ENCODE peak calls at places on chromosome 1, in eight cellular contexts. One of them, this sample, is unnamed.

GRCh38 chr1:63701187-63701586 is 72.6 kb upstream of the ROR1 start:
- DNase-seq in tibial nerve: no peak
- DNase-seq in Peyer's patch: no peak
- DNase-seq in IMR-90: no peak
- DNase-seq in stomach: peak
- DNase-seq in right lobe of liver: no peak
- DNase-seq in A549: peak
- DNase-seq in adrenal gland: no peak
- DNase-seq in this sample: no peak

GRCh38 chr1:152167835-152168534 is 9.0 kb upstream of the RPTN start:
- DNase-seq in tibial nerve: no peak
- DNase-seq in Peyer's patch: no peak
- DNase-seq in IMR-90: peak
- DNase-seq in stomach: no peak
- DNase-seq in right lobe of liver: no peak
- DNase-seq in A549: peak
- DNase-seq in adrenal gland: peak
- DNase-seq in this sample: peak

GRCh38 chr1:83931658-83932253 is 67.2 kb downstream of the TTLL7 start:
- DNase-seq in tibial nerve: peak
- DNase-seq in Peyer's patch: no peak
- DNase-seq in IMR-90: peak
- DNase-seq in stomach: no peak
- DNase-seq in right lobe of liver: no peak
- DNase-seq in A549: peak
- DNase-seq in adrenal gland: no peak
- DNase-seq in this sample: peak

GRCh38 chr1:88998716-88999115 is 6.3 kb upstream of the KYAT3 start:
- DNase-seq in tibial nerve: peak
- DNase-seq in Peyer's patch: no peak
- DNase-seq in IMR-90: peak
- DNase-seq in stomach: no peak
- DNase-seq in right lobe of liver: no peak
- DNase-seq in A549: peak
- DNase-seq in adrenal gland: no peak
- DNase-seq in this sample: peak

GRCh38 chr1:33507661-33508060 is 35.2 kb downstream of the ZSCAN20 start:
- DNase-seq in tibial nerve: no peak
- DNase-seq in Peyer's patch: no peak
- DNase-seq in IMR-90: no peak
- DNase-seq in stomach: no peak
- DNase-seq in right lobe of liver: no peak
- DNase-seq in A549: no peak
- DNase-seq in adrenal gland: no peak
- DNase-seq in this sample: no peak

GRCh38 chr1:44672254-44672955 is 1.9 kb downstream of the TMEM53 start:
- DNase-seq in tibial nerve: no peak
- DNase-seq in Peyer's patch: peak
- DNase-seq in IMR-90: peak
- DNase-seq in stomach: no peak
- DNase-seq in right lobe of liver: no peak
- DNase-seq in A549: no peak
- DNase-seq in adrenal gland: peak
- DNase-seq in this sample: peak

GRCh38 chr1:181324797-181325616 is 158.3 kb upstream of the CACNA1E start:
- DNase-seq in tibial nerve: no peak
- DNase-seq in Peyer's patch: no peak
- DNase-seq in IMR-90: no peak
- DNase-seq in stomach: no peak
- DNase-seq in right lobe of liver: no peak
- DNase-seq in A549: peak
- DNase-seq in adrenal gland: no peak
- DNase-seq in this sample: no peak

GRCh38 chr1:198620951-198621824 is 17.7 kb upstream of the PTPRC start:
- DNase-seq in tibial nerve: no peak
- DNase-seq in Peyer's patch: peak
- DNase-seq in IMR-90: no peak
- DNase-seq in stomach: no peak
- DNase-seq in right lobe of liver: no peak
- DNase-seq in A549: no peak
- DNase-seq in adrenal gland: peak
- DNase-seq in this sample: peak

GRCh38 chr1:214403431-214403830 is 122.5 kb downstream of the SMYD2 start:
- DNase-seq in tibial nerve: no peak
- DNase-seq in Peyer's patch: no peak
- DNase-seq in IMR-90: peak
- DNase-seq in stomach: no peak
- DNase-seq in right lobe of liver: no peak
- DNase-seq in A549: no peak
- DNase-seq in adrenal gland: no peak
- DNase-seq in this sample: no peak
- H3K4me3 ChIP-seq in tibial nerve: no peak
- H3K4me3 ChIP-seq in Peyer's patch: no peak
- H3K4me3 ChIP-seq in IMR-90: no peak
- H3K4me3 ChIP-seq in stomach: no peak
- H3K4me3 ChIP-seq in right lobe of liver: no peak
- H3K4me3 ChIP-seq in A549: no peak
- H3K4me3 ChIP-seq in adrenal gland: no peak
- H3K4me3 ChIP-seq in this sample: no peak

DNA sequence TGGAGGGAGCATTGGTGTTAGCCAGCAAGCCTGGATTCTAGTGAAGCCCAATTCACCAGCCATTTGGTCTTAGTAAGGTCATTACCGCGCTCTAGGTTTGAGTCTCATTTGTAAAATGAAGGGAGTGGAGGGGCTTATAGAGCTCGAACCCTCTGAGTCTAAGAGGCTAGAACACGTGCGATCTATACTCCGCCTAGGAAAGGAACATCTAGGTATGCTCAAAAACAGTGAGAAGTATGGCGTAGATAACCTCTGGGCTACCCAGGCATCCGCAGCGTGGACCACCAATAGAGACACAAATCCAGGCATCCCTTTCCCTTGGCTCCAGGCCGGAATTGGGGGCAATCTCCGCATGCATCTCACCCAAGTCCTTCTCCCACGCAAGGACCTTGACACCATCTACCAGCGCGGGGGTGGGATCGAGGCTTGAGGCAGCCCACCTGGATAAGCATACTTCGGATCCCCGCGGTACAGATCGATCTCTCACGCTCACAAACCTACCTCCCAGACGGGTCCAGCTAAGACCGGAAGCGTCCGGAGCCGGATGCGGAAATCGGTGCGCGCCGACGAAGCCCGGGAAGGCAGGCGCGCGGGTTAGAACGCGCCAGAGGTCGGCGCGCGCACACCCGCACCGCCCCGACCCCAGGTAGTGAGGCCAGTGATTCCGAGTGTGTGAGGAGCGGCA is at the start of gene METTL25B:
- DNase-seq in tibial nerve: peak
- DNase-seq in Peyer's patch: peak
- DNase-seq in IMR-90: peak
- DNase-seq in stomach: peak
- DNase-seq in right lobe of liver: peak
- DNase-seq in A549: peak
- DNase-seq in adrenal gland: peak
- DNase-seq in this sample: peak
- TF ChIP-seq POLR2A in tibial nerve: no peak
- TF ChIP-seq POLR2A in Peyer's patch: no peak
- TF ChIP-seq POLR2A in IMR-90: no peak
- TF ChIP-seq POLR2A in stomach: peak
- TF ChIP-seq POLR2A in right lobe of liver: no peak
- TF ChIP-seq POLR2A in A549: peak
- TF ChIP-seq POLR2A in adrenal gland: no peak
- TF ChIP-seq POLR2A in this sample: peak

GRCh38 chr1:16153999-16154673 is 1.7 kb downstream of the EPHA2 start:
- DNase-seq in tibial nerve: no peak
- DNase-seq in Peyer's patch: no peak
- DNase-seq in IMR-90: no peak
- DNase-seq in stomach: no peak
- DNase-seq in right lobe of liver: no peak
- DNase-seq in A549: no peak
- DNase-seq in adrenal gland: no peak
- DNase-seq in this sample: no peak

GRCh38 chr1:16153110-16153998 is 2.5 kb downstream of the EPHA2 start:
- DNase-seq in tibial nerve: no peak
- DNase-seq in Peyer's patch: no peak
- DNase-seq in IMR-90: no peak
- DNase-seq in stomach: no peak
- DNase-seq in right lobe of liver: no peak
- DNase-seq in A549: no peak
- DNase-seq in adrenal gland: no peak
- DNase-seq in this sample: no peak

GRCh38 chr1:16151985-16152384 is 3.9 kb downstream of the EPHA2 start:
- DNase-seq in tibial nerve: no peak
- DNase-seq in Peyer's patch: no peak
- DNase-seq in IMR-90: no peak
- DNase-seq in stomach: no peak
- DNase-seq in right lobe of liver: no peak
- DNase-seq in A549: no peak
- DNase-seq in adrenal gland: no peak
- DNase-seq in this sample: no peak

GRCh38 chr1:16151200-16151708 is 4.6 kb downstream of the EPHA2 start:
- DNase-seq in tibial nerve: no peak
- DNase-seq in Peyer's patch: no peak
- DNase-seq in IMR-90: peak
- DNase-seq in stomach: no peak
- DNase-seq in right lobe of liver: no peak
- DNase-seq in A549: no peak
- DNase-seq in adrenal gland: peak
- DNase-seq in this sample: peak

GRCh38 chr1:16152521-16153087 is 3.3 kb downstream of the EPHA2 start:
- DNase-seq in tibial nerve: no peak
- DNase-seq in Peyer's patch: no peak
- DNase-seq in IMR-90: peak
- DNase-seq in stomach: no peak
- DNase-seq in right lobe of liver: no peak
- DNase-seq in A549: no peak
- DNase-seq in adrenal gland: no peak
- DNase-seq in this sample: no peak
- H3K4me3 ChIP-seq in tibial nerve: peak
- H3K4me3 ChIP-seq in Peyer's patch: peak
- H3K4me3 ChIP-seq in IMR-90: peak
- H3K4me3 ChIP-seq in stomach: peak
- H3K4me3 ChIP-seq in right lobe of liver: peak
- H3K4me3 ChIP-seq in A549: peak
- H3K4me3 ChIP-seq in adrenal gland: no peak
- H3K4me3 ChIP-seq in this sample: no peak

GRCh38 chr1:156572663-156573018 is 276 bp upstream of the IQGAP3 start:
- DNase-seq in tibial nerve: no peak
- DNase-seq in Peyer's patch: no peak
- DNase-seq in IMR-90: no peak
- DNase-seq in stomach: no peak
- DNase-seq in right lobe of liver: no peak
- DNase-seq in A549: no peak
- DNase-seq in adrenal gland: no peak
- DNase-seq in this sample: no peak

GRCh38 chr1:156574039-156574633 is 1.8 kb upstream of the IQGAP3 start:
- DNase-seq in tibial nerve: no peak
- DNase-seq in Peyer's patch: no peak
- DNase-seq in IMR-90: no peak
- DNase-seq in stomach: no peak
- DNase-seq in right lobe of liver: no peak
- DNase-seq in A549: no peak
- DNase-seq in adrenal gland: no peak
- DNase-seq in this sample: no peak

GRCh38 chr1:156577512-156577911 is 2.0 kb upstream of the TTC24 start:
- DNase-seq in tibial nerve: no peak
- DNase-seq in Peyer's patch: no peak
- DNase-seq in IMR-90: no peak
- DNase-seq in stomach: no peak
- DNase-seq in right lobe of liver: no peak
- DNase-seq in A549: no peak
- DNase-seq in adrenal gland: no peak
- DNase-seq in this sample: no peak

GRCh38 chr1:156571261-156571958 is 955 bp downstream of the IQGAP3 start:
- DNase-seq in tibial nerve: no peak
- DNase-seq in Peyer's patch: no peak
- DNase-seq in IMR-90: peak
- DNase-seq in stomach: no peak
- DNase-seq in right lobe of liver: no peak
- DNase-seq in A549: peak
- DNase-seq in adrenal gland: no peak
- DNase-seq in this sample: peak

GRCh38 chr1:156571959-156572662 is at the start of gene IQGAP3:
- DNase-seq in tibial nerve: peak
- DNase-seq in Peyer's patch: peak
- DNase-seq in IMR-90: peak
- DNase-seq in stomach: peak
- DNase-seq in right lobe of liver: peak
- DNase-seq in A549: peak
- DNase-seq in adrenal gland: peak
- DNase-seq in this sample: peak
- TF ChIP-seq POLR2A in tibial nerve: no peak
- TF ChIP-seq POLR2A in Peyer's patch: no peak
- TF ChIP-seq POLR2A in IMR-90: no peak
- TF ChIP-seq POLR2A in stomach: no peak
- TF ChIP-seq POLR2A in right lobe of liver: no peak
- TF ChIP-seq POLR2A in A549: no peak
- TF ChIP-seq POLR2A in adrenal gland: no peak
- TF ChIP-seq POLR2A in this sample: peak

DNA sequence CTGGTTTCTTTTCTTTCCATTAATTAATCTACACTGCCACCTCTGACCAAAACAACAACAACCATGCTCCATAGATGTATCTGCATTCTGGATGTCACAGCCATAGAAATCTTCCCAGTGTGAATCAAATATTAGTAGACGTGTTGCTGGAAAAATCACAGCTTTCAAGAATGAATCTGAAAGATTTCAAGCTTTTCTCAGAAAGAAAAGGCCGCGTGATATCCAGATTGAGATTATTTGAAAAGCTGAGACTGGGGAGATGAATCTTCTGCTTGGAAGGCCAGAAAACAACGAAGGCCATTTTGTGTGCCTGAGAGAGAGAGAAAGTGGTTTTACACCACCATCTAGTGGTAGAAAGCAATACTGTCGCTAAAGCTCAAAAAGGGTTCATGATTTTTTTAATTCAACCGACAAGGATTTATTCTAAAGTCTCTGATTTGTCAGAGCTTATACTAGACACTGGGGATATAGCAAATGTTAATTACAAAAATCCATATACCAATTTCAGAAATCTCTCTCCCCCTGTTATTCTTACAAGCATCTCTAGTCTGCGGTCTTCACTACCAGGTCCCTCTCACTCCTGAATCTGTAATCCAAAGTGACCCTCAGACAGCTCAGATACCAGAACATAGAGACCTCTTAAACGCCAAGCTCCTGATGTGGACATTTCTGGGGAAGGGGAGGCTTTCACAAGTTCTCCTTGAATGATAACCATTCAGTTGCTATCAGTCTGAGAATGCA is 87.5 kb upstream of the SGIP1 start:
- DNase-seq in tibial nerve: peak
- DNase-seq in Peyer's patch: no peak
- DNase-seq in IMR-90: peak
- DNase-seq in stomach: no peak
- DNase-seq in right lobe of liver: no peak
- DNase-seq in A549: peak
- DNase-seq in adrenal gland: no peak
- DNase-seq in this sample: peak
- H3K4me3 ChIP-seq in tibial nerve: no peak
- H3K4me3 ChIP-seq in Peyer's patch: no peak
- H3K4me3 ChIP-seq in IMR-90: no peak
- H3K4me3 ChIP-seq in stomach: no peak
- H3K4me3 ChIP-seq in right lobe of liver: no peak
- H3K4me3 ChIP-seq in A549: no peak
- H3K4me3 ChIP-seq in adrenal gland: no peak
- H3K4me3 ChIP-seq in this sample: no peak

This sample was measured in NB4.